ENCODE peak calls at places on chromosomes 4 and X, in four cellular contexts. H is naive thymus-derived CD4-positive, alpha-beta T cell; X is effector memory CD4-positive, alpha-beta T cell; R is esophagus squamous epithelium. E is an unnamed sample.
A peak's percentile ranks its signal among the peaks of the same experiment; 100 is the strongest.

GRCh38 chr4:7559741-7560376 is 125.1 kb upstream of the PSAPL1 start:
- DNase-seq in R (no peak), H (no peak), X (no peak), E (no peak)

GRCh38 chrX:69107231-69107739 is 58.0 kb downstream of the PJA1 start:
- DNase-seq in R (no peak), X (no peak), H (no peak), E (no peak)

GRCh38 chrX:116317409-116317808 is 119.0 kb upstream of the SLC6A14 start:
- DNase-seq in R (no peak), X (no peak), H (no peak), E (no peak)

GRCh38 chr4:118846981-118847380 is 11.1 kb upstream of the SEC24D start:
- DNase-seq in R (no peak), X (no peak), H (no peak), E (no peak)

GRCh38 chrX:72060196-72060974 is 71.3 kb downstream of the RTL5 start:
- DNase-seq in X (no peak), H (no peak), R (no peak), E (no peak)

GRCh38 chr4:139647184-139647583 is 18.4 kb upstream of the MGST2 start:
- DNase-seq in R (no peak), X (no peak), H (no peak), E (no peak)

GRCh38 chrX:307261-308111 is 11.1 kb downstream of the GTPBP6 start:
- DNase-seq in X (no peak), H (no peak), R (no peak), E (no peak)

GRCh38 chr4:159480826-159481225 is 377.9 kb downstream of the RAPGEF2 start:
- DNase-seq in X (no peak), R (no peak), H (no peak), E (no peak)

GRCh38 chrX:95290455-95290854 is 1394.2 kb upstream of the DIAPH2 start:
- DNase-seq in X (no peak), H (no peak), R (no peak), E (no peak)

GRCh38 chr4:19999331-19999730 is 252.4 kb upstream of the SLIT2 start:
- DNase-seq in X (no peak), R (no peak), H (no peak), E (no peak)

GRCh38 chrX:111338095-111338698 is 67.9 kb upstream of the CAPN6 start:
- DNase-seq in R (no peak), H (no peak), X (no peak), E (no peak)

GRCh38 chr4:174136013-174136412 is 147.5 kb downstream of the FBXO8 start:
- DNase-seq in X (no peak), H (no peak), R (no peak), E (no peak)

GRCh38 chrX:153646620-153647373 is at the start of gene DUSP9:
- DNase-seq in X (no peak), R (no peak), H (no peak), E (peak; percentile 45)

GRCh38 chr4:177118596-177118995 is 191.1 kb upstream of the NEIL3 start:
- DNase-seq in R (no peak), X (no peak), H (no peak), E (no peak)

GRCh38 chr4:54099959-54100606 is at the start of gene GSX2:
- DNase-seq in X (no peak), R (no peak), H (no peak), E (no peak)

GRCh38 chr4:110003401-110004187 is 90.9 kb downstream of the EGF start:
- DNase-seq in R (no peak), H (no peak), X (no peak), E (no peak)

GRCh38 chr4:37639551-37640293 is 46.5 kb downstream of the RELL1 start:
- DNase-seq in H (no peak), X (no peak), R (no peak), E (no peak)

GRCh38 chr4:93384897-93385296 is 443.7 kb upstream of the ATOH1 start:
- DNase-seq in X (no peak), R (no peak), H (no peak), E (no peak)

GRCh38 chr4:103375278-103375677 is 177.1 kb upstream of the CENPE start:
- DNase-seq in X (no peak), R (no peak), H (no peak), E (no peak)

GRCh38 chr4:8346838-8347605 is 77.5 kb downstream of the HTRA3 start:
- DNase-seq in H (no peak), X (no peak), R (no peak), E (peak; percentile 34)

GRCh38 chrX:71053217-71053621 is 14.9 kb downstream of the SNX12 start:
- DNase-seq in X (peak; percentile 3), H (no peak), R (no peak), E (no peak)
- H3K4me3 ChIP-seq in X (no peak overlapping the region), H (no peak overlapping the region), R (no peak overlapping the region), E (no peak overlapping the region)

DNA sequence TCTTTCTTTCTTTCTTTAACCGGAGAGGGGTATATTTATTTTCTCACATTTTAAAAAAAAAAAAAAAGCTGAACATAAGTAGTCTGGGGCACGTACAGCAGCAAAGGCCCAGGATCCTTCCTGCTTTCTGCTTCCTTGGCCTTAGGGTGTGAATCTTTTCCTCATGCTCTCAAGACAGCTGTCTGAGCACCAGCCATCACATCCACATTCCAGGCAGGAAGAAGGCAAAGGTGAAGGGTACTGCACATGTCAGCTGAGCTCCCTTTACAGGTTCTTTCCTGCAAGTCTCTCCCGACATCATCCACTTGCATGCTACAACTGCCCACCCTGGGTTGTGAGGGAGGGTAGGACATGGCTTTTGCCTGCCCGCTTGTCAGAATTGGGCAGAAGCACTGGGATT is 63.7 kb upstream of the GDPD2 start:
- DNase-seq in R (no peak), H (no peak), X (no peak), E (no peak)
- H3K36me3 ChIP-seq in R (no peaks in the 10 kb centered on the region), H (no peaks in the 10 kb centered on the region), X (no peaks in the 10 kb centered on the region), E (no peaks in the 10 kb centered on the region)

GRCh38 chrX:142095816-142096215 is 109.3 kb downstream of the MAGEC2 start:
- DNase-seq in H (no peak), R (no peak), X (no peak), E (no peak)
- H3K9me3 ChIP-seq in H (no peaks in the 10 kb centered on the region), R (no peaks in the 10 kb centered on the region), X (no peaks in the 10 kb centered on the region), E (no peaks in the 10 kb centered on the region)

DNA sequence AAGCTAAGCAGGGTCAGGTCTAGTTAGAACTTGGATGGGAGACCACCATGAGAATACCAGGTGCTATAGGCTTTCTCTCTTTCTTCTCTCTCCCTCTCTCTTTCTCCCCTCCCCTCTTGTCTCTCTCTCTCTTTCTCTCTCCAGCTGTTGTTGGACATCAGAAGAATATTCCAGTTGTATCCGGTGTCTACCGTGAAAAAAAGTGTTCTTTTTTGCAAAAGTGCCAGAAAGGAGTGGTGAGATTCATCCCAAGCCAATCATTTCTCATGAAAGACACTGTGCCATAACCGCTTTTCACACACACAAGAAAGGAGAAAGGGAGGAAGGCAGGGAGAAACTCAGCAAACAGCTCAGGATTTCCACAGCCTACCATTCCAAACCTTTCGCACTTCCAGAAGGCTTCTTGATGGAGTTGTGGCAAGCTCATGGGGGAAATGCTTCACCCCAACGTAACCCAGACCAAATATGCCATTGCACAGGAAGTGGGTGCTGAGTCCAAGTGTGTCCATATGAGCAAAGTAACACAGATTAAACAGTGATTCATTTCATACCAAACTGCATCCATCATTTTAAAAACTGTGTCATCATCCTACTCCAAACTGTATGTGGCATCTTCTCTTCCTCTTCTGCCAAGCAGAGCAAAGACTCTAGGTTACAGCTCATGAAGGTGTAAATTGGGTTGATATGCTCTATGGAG is 224.0 kb downstream of the APBB2 start:
- DNase-seq in R (no peak), X (no peak), H (no peak), E (no peak)
- H3K4me3 ChIP-seq in R (no peak overlapping the region), X (no peak overlapping the region), H (no peak overlapping the region), E (no peak overlapping the region)

E was measured in Peyer's patch.